ENCODE peak calls at places on chromosomes 13 and 19, in five cellular contexts. P, W, A, I and Q are unnamed samples.

GRCh38 chr19:311813-312261 is 20.6 kb upstream of the PLPP2 start:
- DNase-seq in A (no peak), P (no peak), I (no peak), W (no peak), Q (no peak)

GRCh38 chr19:30848626-30849322 is 476.6 kb downstream of the ZNF536 start:
- DNase-seq in I (no peak), A (no peak), W (no peak), P (no peak), Q (no peak)

GRCh38 chr19:14138576-14139265 is 2.3 kb upstream of the ASF1B start:
- DNase-seq in I (no peak), A (peak), P (peak), W (no peak), Q (peak)

GRCh38 chr19:56253737-56254136 is 18.8 kb upstream of the EDDM13 start:
- DNase-seq in A (peak), I (no peak), P (peak), W (peak), Q (peak)

GRCh38 chr13:109788372-109789195 is 2.2 kb upstream of the IRS2 start:
- DNase-seq in P (no peak), I (no peak), W (no peak), A (no peak), Q (no peak)

GRCh38 chr19:34577056-34577455 is 95.5 kb downstream of the WTIP start:
- DNase-seq in A (no peak), P (no peak), I (no peak), W (no peak), Q (no peak)

GRCh38 chr13:91184244-91184926 is 163.1 kb upstream of the MIR17HG start:
- DNase-seq in P (no peak), A (no peak), W (no peak), I (no peak), Q (no peak)

GRCh38 chr13:99652141-99652540 is 150.9 kb downstream of the TM9SF2 start:
- DNase-seq in I (no peak), A (no peak), W (no peak), P (no peak), Q (no peak)

GRCh38 chr13:106484084-106484754 is 51.2 kb downstream of the EFNB2 start:
- DNase-seq in A (no peak), P (no peak), W (no peak), I (no peak), Q (no peak)

GRCh38 chr19:33071887-33072286 is 7.2 kb upstream of the RHPN2 start:
- DNase-seq in P (peak), I (no peak), W (no peak), A (no peak), Q (no peak)

GRCh38 chr19:55099557-55100506 is 17.6 kb downstream of the PPP1R12C start:
- DNase-seq in I (no peak), P (peak), W (no peak), A (no peak), Q (no peak)

GRCh38 chr19:29616541-29616940 is 10.5 kb downstream of the POP4 start:
- DNase-seq in P (no peak), A (no peak), I (no peak), W (no peak), Q (no peak)

GRCh38 chr19:29618871-29619270 is 12.8 kb downstream of the POP4 start:
- DNase-seq in W (no peak), P (no peak), A (no peak), I (no peak), Q (no peak)

GRCh38 chr19:29618434-29618833 is 12.4 kb downstream of the POP4 start:
- DNase-seq in P (no peak), W (no peak), A (no peak), I (no peak), Q (no peak)

GRCh38 chr19:29615891-29616425 is 9.9 kb downstream of the POP4 start:
- DNase-seq in P (no peak), W (no peak), A (no peak), I (no peak), Q (no peak)

GRCh38 chr19:29617336-29618266 is 11.5 kb downstream of the POP4 start:
- DNase-seq in W (no peak), P (no peak), I (no peak), A (no peak), Q (no peak)
- H3K4me3 ChIP-seq in W (no peak), P (no peak), I (no peak), A (no peak), Q (no peak)

GRCh38 chr19:11168568-11168967 is 13.0 kb upstream of the SPC24 start:
- DNase-seq in W (no peak), I (no peak), P (peak), A (peak), Q (peak)

GRCh38 chr19:11164278-11164677 is 8.7 kb upstream of the SPC24 start:
- DNase-seq in A (no peak), W (no peak), P (no peak), I (no peak), Q (no peak)

GRCh38 chr19:11166281-11167142 is 10.9 kb upstream of the SPC24 start:
- DNase-seq in W (no peak), P (peak), I (no peak), A (no peak), Q (no peak)

GRCh38 chr19:11164879-11165406 is 9.4 kb upstream of the SPC24 start:
- DNase-seq in I (no peak), A (peak), W (no peak), P (peak), Q (peak)

GRCh38 chr19:11165486-11166030 is 10.0 kb upstream of the SPC24 start:
- DNase-seq in P (peak), I (no peak), W (no peak), A (no peak), Q (peak)
- TF ChIP-seq CTCF in P (no peak), I (no peak), W (no peak), A (no peak), Q (no peak)

GRCh38 chr19:9436358-9436757 is 985 bp upstream of the ZNF266 start:
- DNase-seq in A (no peak), W (no peak), I (no peak), P (no peak), Q (no peak)
- H3K4me3 ChIP-seq in A (no peak), W (peak), I (peak), P (no peak), Q (no peak)

GRCh38 chr13:28753208-28753892 is 34.6 kb upstream of the SLC46A3 start:
- DNase-seq in A (peak), W (no peak), P (peak), I (no peak), Q (peak)
- TF ChIP-seq CTCF in A (peak), W (no peak), P (no peak), I (no peak), Q (peak)

GRCh38 chr19:38676023-38676877 is 28.8 kb downstream of the ACTN4 start:
- DNase-seq in W (no peak), I (no peak), P (peak), A (peak), Q (peak)
- H3K4me3 ChIP-seq in W (no peak), I (no peak), P (no peak), A (no peak), Q (no peak)